ENCODE peak calls at places on chromosomes 5 and 9, in six cellular contexts. X is HCT116, H is hepatocyte, S is mammary epithelial cell, R is endothelial cell of umbilical vein, N is PC-3. D is an unnamed sample. For H3K79me2, the result is how much of the 10 kb centered on the place peaks cover.

GRCh38 chr9:131017067-131017466 is 8.1 kb downstream of the LAMC3 start:
- DNase-seq in X (no peak), H (peak), S (no peak), R (no peak), N (no peak), D (no peak)

GRCh38 chr5:132138260-132138659 is 64.7 kb downstream of the CSF2 start:
- DNase-seq in X (no peak), H (no peak), S (peak), R (no peak), N (no peak), D (peak)

GRCh38 chr5:135050244-135050767 is 16.3 kb upstream of the PITX1 start:
- DNase-seq in X (no peak), H (no peak), S (no peak), R (no peak), N (no peak), D (no peak)

GRCh38 chr5:174108765-174109164 is 63.3 kb downstream of the NSG2 start:
- DNase-seq in X (no peak), H (no peak), S (no peak), R (no peak), N (no peak), D (no peak)

GRCh38 chr9:14270358-14271077 is 43.4 kb downstream of the NFIB start:
- DNase-seq in X (no peak), H (peak), S (no peak), R (peak), N (no peak), D (no peak)

GRCh38 chr5:57653636-57654290 is 171.2 kb upstream of the ACTBL2 start:
- DNase-seq in X (no peak), H (no peak), S (no peak), R (no peak), N (no peak), D (no peak)

GRCh38 chr5:16665611-16666010 is 48.8 kb upstream of the RETREG1 start:
- DNase-seq in X (no peak), H (no peak), S (no peak), R (no peak), N (no peak), D (no peak)

GRCh38 chr9:32380944-32381343 is 3.5 kb upstream of the ACO1 start:
- DNase-seq in X (no peak), H (no peak), S (no peak), R (no peak), N (no peak), D (no peak)

GRCh38 chr9:18384066-18384465 is 89.9 kb upstream of the ADAMTSL1 start:
- DNase-seq in X (no peak), H (no peak), S (no peak), R (peak), N (no peak), D (no peak)

GRCh38 chr9:4171519-4171918 is 128.3 kb downstream of the GLIS3 start:
- DNase-seq in X (no peak), H (no peak), S (no peak), R (no peak), N (no peak), D (no peak)
- H3K79me2 ChIP-seq in X (under half), H (under half), S (under half), R (under half), N (under half), D (under half)

GRCh38 chr9:102237094-102237493 is 498.6 kb upstream of the GRIN3A start:
- DNase-seq in X (no peak), H (no peak), S (no peak), R (no peak), N (no peak), D (no peak)

GRCh38 chr9:102237520-102237919 is 499.1 kb upstream of the GRIN3A start:
- DNase-seq in X (no peak), H (no peak), S (no peak), R (no peak), N (no peak), D (no peak)
- H3K79me2 ChIP-seq in X (under half), H (under half), S (under half), R (under half), N (under half), D (under half)

DNA sequence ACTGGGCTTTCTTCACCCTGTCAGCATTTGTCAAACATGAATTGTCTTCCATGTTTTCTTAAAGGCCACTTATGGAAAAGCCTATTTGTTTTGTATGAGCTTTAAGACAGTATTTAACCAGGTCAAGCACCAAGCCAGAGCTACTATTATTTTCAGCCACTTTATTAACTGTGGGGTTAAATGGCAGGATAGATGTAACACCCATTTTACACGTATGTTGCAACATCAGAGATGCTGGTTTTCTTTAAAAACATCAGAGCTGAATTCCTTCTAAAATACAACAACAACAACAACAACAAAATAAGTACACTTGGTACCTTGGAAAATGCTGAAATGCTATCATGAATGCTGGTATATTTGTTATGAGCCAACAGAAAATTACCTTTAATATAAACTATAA is 13.6 kb downstream of the ARRDC3 start:
- DNase-seq in X (no peak), H (no peak), S (no peak), R (no peak), N (no peak), D (no peak)
- H3K79me2 ChIP-seq in X (under half), H (under half), S (under half), R (under half), N (under half), D (under half)

GRCh38 chr9:112387115-112387514 is 7.2 kb downstream of the HSDL2 start:
- DNase-seq in X (no peak), H (no peak), S (no peak), R (no peak), N (no peak), D (no peak)

GRCh38 chr9:112384219-112384618 is 4.3 kb downstream of the HSDL2 start:
- DNase-seq in X (no peak), H (no peak), S (no peak), R (no peak), N (no peak), D (no peak)

GRCh38 chr9:112382066-112382465 is 2.2 kb downstream of the HSDL2 start:
- DNase-seq in X (no peak), H (no peak), S (no peak), R (no peak), N (no peak), D (no peak)

GRCh38 chr9:112382501-112383364 is 2.8 kb downstream of the HSDL2 start:
- DNase-seq in X (no peak), H (peak), S (no peak), R (no peak), N (no peak), D (no peak)

DNA sequence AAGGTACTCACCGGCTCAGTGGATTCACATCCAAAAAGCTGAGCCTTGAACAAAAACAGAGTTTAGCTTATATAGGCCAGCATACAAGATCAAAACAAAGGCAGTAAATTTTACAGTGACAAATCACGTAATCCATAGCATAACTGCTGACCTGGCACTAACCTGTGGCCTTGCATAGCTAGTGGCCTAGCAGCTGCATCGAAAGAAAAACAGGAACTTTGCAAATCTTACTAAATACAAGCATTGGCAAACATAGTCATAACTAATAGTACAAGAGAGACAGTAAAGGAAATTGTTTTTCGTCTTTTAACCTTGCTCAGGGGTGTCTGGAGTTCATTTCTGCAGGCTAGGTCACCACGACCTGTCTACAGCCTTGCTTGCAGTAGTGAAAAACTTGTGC is 4.8 kb downstream of the HSDL2 start:
- DNase-seq in X (no peak), H (no peak), S (no peak), R (peak), N (no peak), D (no peak)
- H3K79me2 ChIP-seq in X (half or more), H (half or more), S (half or more), R (under half), N (half or more), D (under half)

DNA sequence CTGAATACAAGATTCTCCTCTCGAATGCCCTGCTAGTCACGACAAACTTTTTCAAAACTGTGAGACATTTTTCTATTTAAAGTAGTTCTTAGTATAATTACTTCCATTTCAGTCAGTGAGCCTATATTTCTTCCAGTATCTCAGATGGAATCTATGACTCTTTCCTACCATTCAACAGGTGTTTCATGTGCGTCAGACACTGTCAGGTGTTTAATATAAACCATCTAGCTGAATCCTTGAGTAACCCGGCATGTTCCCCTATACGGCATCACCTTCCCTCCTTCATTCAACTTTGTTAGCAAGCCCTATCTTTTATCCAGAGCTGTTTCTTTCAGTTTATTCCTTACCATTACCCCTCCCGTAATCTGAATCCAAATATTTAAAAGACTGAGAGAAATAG is 418.8 kb downstream of the RAB3C start:
- DNase-seq in X (no peak), H (no peak), S (no peak), R (no peak), N (no peak), D (no peak)
- H3K79me2 ChIP-seq in X (under half), H (half or more), S (under half), R (under half), N (under half), D (under half)

DNA sequence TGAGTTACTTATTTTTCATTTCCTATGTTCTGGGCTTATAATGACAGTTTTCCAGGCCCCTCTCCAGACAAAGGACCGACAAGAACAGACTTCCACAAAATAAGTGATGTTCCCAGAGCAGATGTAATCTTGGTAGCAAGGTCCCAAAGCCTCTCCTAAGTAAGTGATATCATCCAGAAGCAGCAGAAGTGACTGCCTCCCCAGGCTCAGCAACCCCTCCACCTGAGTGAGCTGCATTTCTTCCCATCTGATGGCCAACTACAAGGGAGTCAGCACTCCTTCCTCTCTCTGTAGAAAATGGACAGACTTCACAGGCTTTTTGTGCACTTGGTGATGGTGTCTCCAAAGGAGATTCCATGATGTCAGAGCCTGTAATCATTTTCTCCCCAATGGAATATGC is 57.1 kb downstream of the SEMA6A start:
- DNase-seq in X (no peak), H (no peak), S (no peak), R (no peak), N (no peak), D (no peak)
- H3K79me2 ChIP-seq in X (under half), H (half or more), S (under half), R (under half), N (under half), D (under half)

GRCh38 chr9:125787715-125788114 is 40.5 kb downstream of the PBX3 start:
- DNase-seq in X (no peak), H (no peak), S (no peak), R (no peak), N (no peak), D (no peak)
- H3K79me2 ChIP-seq in X (under half), H (under half), S (half or more), R (under half), N (under half), D (under half)

DNA sequence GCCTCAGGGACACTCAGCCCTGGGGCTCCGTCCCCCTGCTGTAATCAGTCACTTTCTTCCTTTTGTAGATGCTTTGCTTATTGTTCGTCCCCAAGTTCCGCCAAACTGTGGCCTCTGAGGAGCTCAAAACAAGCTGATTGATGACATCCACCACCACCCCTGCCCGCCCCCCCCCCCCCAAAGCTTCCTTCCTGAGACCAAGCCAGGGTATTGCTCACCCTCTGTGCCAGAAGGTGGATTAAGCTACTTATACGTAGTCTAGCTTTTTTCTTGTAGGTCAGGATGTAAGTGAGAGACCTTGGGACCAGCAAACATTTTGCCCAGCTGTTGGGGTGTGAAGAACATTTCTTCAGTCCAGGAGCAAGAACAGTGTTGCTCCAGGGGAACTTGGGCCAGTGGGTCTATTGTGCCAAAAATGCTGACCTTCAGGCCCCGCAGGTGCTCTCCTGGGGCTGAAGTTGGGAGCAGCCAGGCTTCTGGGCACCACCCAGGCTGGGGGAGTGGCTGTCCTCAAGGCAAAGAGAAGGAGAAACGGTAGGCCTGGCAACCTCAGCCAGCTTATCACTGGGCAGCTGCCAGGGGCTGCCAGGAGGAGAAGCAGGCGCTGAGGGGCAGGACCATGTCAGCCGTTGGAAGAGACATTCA is 17.9 kb downstream of the NEURL1B start:
- DNase-seq in X (no peak), H (no peak), S (no peak), R (no peak), N (no peak), D (no peak)
- H3K79me2 ChIP-seq in X (under half), H (under half), S (under half), R (under half), N (under half), D (under half)

GRCh38 chr5:87282254-87282653 is 14.6 kb downstream of the RASA1 start:
- DNase-seq in X (no peak), H (no peak), S (no peak), R (no peak), N (no peak), D (no peak)

GRCh38 chr5:87277279-87277835 is 9.7 kb downstream of the RASA1 start:
- DNase-seq in X (no peak), H (no peak), S (no peak), R (no peak), N (no peak), D (no peak)

DNA sequence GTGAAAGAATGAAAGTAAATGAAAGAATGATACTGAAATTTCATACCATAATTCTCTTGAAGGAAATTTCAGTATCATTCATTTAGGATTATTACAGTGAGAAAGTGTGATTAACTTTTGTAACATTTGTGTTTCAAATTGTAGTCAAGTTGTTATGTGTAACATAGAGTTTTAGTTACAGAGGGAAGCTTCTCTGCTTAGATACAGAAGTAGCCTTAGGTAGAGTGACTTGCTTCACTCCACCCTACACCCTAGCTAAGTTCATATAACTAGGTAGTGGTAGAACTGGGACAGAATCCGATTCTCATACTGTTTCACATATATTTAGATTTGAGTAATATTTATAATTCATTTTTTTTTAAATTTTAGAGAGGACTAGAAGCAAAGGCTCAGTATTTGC is 9.0 kb downstream of the RASA1 start:
- DNase-seq in X (no peak), H (no peak), S (no peak), R (no peak), N (no peak), D (no peak)
- H3K79me2 ChIP-seq in X (half or more), H (half or more), S (half or more), R (half or more), N (half or more), D (half or more)

DNA sequence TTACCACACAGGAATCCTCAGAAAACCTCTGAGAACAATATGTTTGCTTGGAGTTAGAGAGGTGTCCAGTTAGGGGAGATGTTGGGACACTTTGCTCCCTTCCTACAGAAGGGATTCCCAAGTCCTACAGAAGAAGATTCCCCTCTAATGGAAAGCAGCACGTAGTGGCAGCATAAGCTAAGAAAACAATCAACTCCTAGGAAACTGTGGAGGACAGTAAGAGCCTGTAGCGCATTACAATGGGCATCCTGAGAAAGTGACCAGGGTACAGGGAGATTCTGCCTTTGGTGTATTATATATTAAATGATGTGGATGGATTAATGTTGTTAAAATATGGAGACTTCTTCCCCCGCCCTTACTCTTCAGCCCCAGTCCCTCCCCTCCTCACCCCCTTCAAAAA is 13.9 kb upstream of the RIC1 start:
- DNase-seq in X (no peak), H (no peak), S (no peak), R (no peak), N (no peak), D (no peak)
- H3K79me2 ChIP-seq in X (under half), H (under half), S (under half), R (under half), N (under half), D (under half)